ENCODE peak calls at places on chromosomes 7 and 10, in nine cellular contexts. G is naive thymus-derived CD8-positive, alpha-beta T cell; O is HCEC 1CT; R is smooth muscle cell of the brain vasculature; Y is RWPE1; D is GOT3; N is NCI-H2171 treated with DMSO at 0.1 percent for 48 hours; L is left ventricle myocardium superior; S is activated T-cell treated with anti-CD3 and anti-CD28 coated beads, Interleukin-2, amount 50 U/mL, for 24 hours. P is an unnamed sample.

GRCh38 chr10:37710831-37711616 is 146.4 kb downstream of the ZNF248 start:
- DNase-seq in N (no peak), Y (no peak), L (no peak), G (no peak), D (no peak), O (no peak), S (no peak), R (no peak), P (no peak)

GRCh38 chr7:129769866-129770808 is 158.6 kb downstream of the NRF1 start:
- DNase-seq in D (no peak), O (no peak), L (no peak), N (no peak), G (no peak), R (no peak), S (no peak), Y (no peak), P (no peak)

GRCh38 chr10:16999665-17000451 is 129.8 kb downstream of the CUBN start:
- DNase-seq in G (no peak), D (no peak), O (no peak), Y (no peak), S (no peak), L (no peak), N (no peak), R (peak; percentile 81), P (no peak)

GRCh38 chr10:126638542-126638941 is 32.0 kb downstream of the C10orf90 start:
- DNase-seq in S (no peak), Y (no peak), L (no peak), N (no peak), R (no peak), G (no peak), O (no peak), D (no peak), P (no peak)

GRCh38 chr7:145216876-145217275 is 381.0 kb upstream of the TPK1 start:
- DNase-seq in S (no peak), Y (no peak), N (no peak), O (no peak), D (no peak), R (no peak), G (no peak), L (no peak), P (no peak)

GRCh38 chr10:102853944-102854694 is at the start of gene BORCS7:
- DNase-seq in N (peak; percentile 95), R (peak; percentile 92), S (peak; percentile 88), G (peak; percentile 89), Y (peak; percentile 92), D (peak; percentile 88), O (peak; percentile 95), L (peak; percentile 90), P (peak; percentile 94)

GRCh38 chr10:86203162-86203905 is 163.3 kb downstream of the GRID1 start:
- DNase-seq in O (no peak), S (no peak), R (no peak), L (no peak), G (no peak), Y (peak; percentile 38), D (no peak), N (no peak), P (no peak)

GRCh38 chr10:86335831-86336230 is 30.8 kb downstream of the GRID1 start:
- DNase-seq in O (no peak), D (no peak), S (no peak), N (no peak), G (no peak), R (no peak), Y (no peak), L (no peak), P (no peak)

GRCh38 chr10:15719062-15719898 is 442 bp downstream of the ITGA8 start:
- DNase-seq in S (no peak), Y (no peak), D (no peak), O (no peak), R (no peak), N (no peak), L (no peak), G (no peak), P (no peak)

GRCh38 chr10:10902951-10903350 is 114.7 kb upstream of the CELF2 start:
- DNase-seq in G (no peak), D (no peak), Y (no peak), N (no peak), S (no peak), O (no peak), R (no peak), L (no peak), P (no peak)

GRCh38 chr7:98996162-98996552 is 117.8 kb downstream of the TRRAP start:
- DNase-seq in S (no peak), R (no peak), G (no peak), D (no peak), O (no peak), Y (no peak), L (no peak), N (no peak), P (peak; percentile 39)

GRCh38 chr10:119860866-119861601 is 11.6 kb downstream of the MCMBP start:
- DNase-seq in S (no peak), G (no peak), O (no peak), D (no peak), R (no peak), N (no peak), L (no peak), Y (no peak), P (no peak)

GRCh38 chr7:117829450-117829849 is 43.8 kb downstream of the CTTNBP2 start:
- DNase-seq in N (no peak), D (no peak), S (no peak), G (no peak), R (no peak), Y (no peak), O (no peak), L (no peak), P (no peak)

GRCh38 chr7:99079104-99079503 is 64.8 kb downstream of the SMURF1 start:
- DNase-seq in O (no peak), Y (no peak), G (peak; percentile 14), R (no peak), D (no peak), N (no peak), S (no peak), L (no peak), P (no peak)

GRCh38 chr7:106775552-106775936 is 89.5 kb upstream of the PIK3CG start:
- DNase-seq in D (no peak), S (no peak), Y (peak; percentile 75), O (peak; percentile 89), R (no peak), N (no peak), L (no peak), G (no peak), P (no peak)

GRCh38 chr7:46206474-46207060 is 285.5 kb upstream of the IGFBP3 start:
- DNase-seq in D (no peak), R (no peak), O (no peak), N (no peak), G (no peak), Y (no peak), L (no peak), S (no peak), P (peak; percentile 21)

GRCh38 chr10:30863516-30864210 is 168.0 kb downstream of the ZNF438 start:
- DNase-seq in R (no peak), Y (no peak), O (no peak), G (no peak), L (no peak), N (no peak), S (no peak), D (no peak), P (no peak)

GRCh38 chr7:138752568-138753518 is 45.0 kb upstream of the TMEM213 start:
- DNase-seq in L (peak; percentile 39), G (peak; percentile 98), S (peak; percentile 86), Y (no peak), O (no peak), D (no peak), R (no peak), N (peak; percentile 96), P (peak; percentile 13)

GRCh38 chr7:131219277-131220041 is 108.2 kb upstream of the MKLN1 start:
- DNase-seq in L (peak; percentile 66), S (no peak), Y (no peak), O (no peak), D (no peak), R (no peak), G (no peak), N (no peak), P (peak; percentile 39)

GRCh38 chr7:40138973-40139372 is 4.2 kb downstream of the SUGCT start:
- DNase-seq in N (no peak), G (no peak), Y (no peak), O (no peak), L (no peak), D (no peak), S (no peak), R (no peak), P (no peak)

GRCh38 chr7:30556854-30557644 is 37.6 kb upstream of the GARS1 start:
- DNase-seq in L (no peak), S (no peak), N (peak; percentile 40), O (no peak), R (no peak), G (no peak), D (no peak), Y (peak; percentile 48), P (no peak)

GRCh38 chr10:126571203-126571602 is 99.3 kb downstream of the C10orf90 start:
- DNase-seq in D (no peak), N (no peak), G (no peak), L (no peak), Y (no peak), S (no peak), R (no peak), O (no peak), P (no peak)

GRCh38 chr7:139075031-139075652 is 34.4 kb downstream of the ZC3HAV1 start:
- DNase-seq in R (peak; percentile 45), G (peak; percentile 81), L (peak; percentile 50), D (no peak), S (peak; percentile 67), O (peak; percentile 74), Y (peak; percentile 64), N (peak; percentile 71), P (peak; percentile 48)

GRCh38 chr7:117194445-117194844 is 128.4 kb downstream of the WNT2 start:
- DNase-seq in Y (no peak), S (no peak), R (no peak), N (no peak), L (no peak), O (no peak), G (no peak), D (no peak), P (no peak)

GRCh38 chr10:119254355-119254754 is 47.0 kb downstream of the GRK5 start:
- DNase-seq in R (no peak), G (no peak), S (no peak), Y (no peak), O (no peak), L (no peak), N (no peak), D (no peak), P (no peak)

GRCh38 chr10:6667679-6668270 is 87.7 kb upstream of the PRKCQ start:
- DNase-seq in S (no peak), D (no peak), O (peak; percentile 44), Y (peak; percentile 46), R (peak; percentile 7), N (peak; percentile 10), G (peak; percentile 35), L (no peak), P (no peak)

GRCh38 chr7:63925626-63926460 is 72.8 kb upstream of the ZNF722 start:
- DNase-seq in N (peak; percentile 9), G (peak; percentile 96), R (no peak), D (peak; percentile 12), L (peak; percentile 95), O (no peak), Y (no peak), S (peak; percentile 91), P (no peak)

GRCh38 chr10:114879541-114880158 is 58.1 kb downstream of the FHIP2A start:
- DNase-seq in R (no peak), N (no peak), L (peak; percentile 40), S (peak; percentile 52), O (no peak), Y (no peak), D (no peak), G (peak; percentile 28), P (peak; percentile 22)

GRCh38 chr7:43469051-43469450 is 113.9 kb upstream of the STK17A start:
- DNase-seq in R (no peak), G (no peak), L (no peak), O (no peak), Y (no peak), D (no peak), S (no peak), N (no peak), P (no peak)

GRCh38 chr10:49144021-49144720 is 10.3 kb upstream of the FAM170B start:
- DNase-seq in G (no peak), Y (no peak), O (no peak), R (no peak), S (no peak), L (no peak), N (no peak), D (no peak), P (no peak)

GRCh38 chr10:80164596-80164995 is 32.1 kb downstream of the PLAC9 start:
- DNase-seq in D (no peak), N (no peak), R (no peak), G (no peak), O (no peak), L (no peak), S (no peak), Y (no peak), P (no peak)